ENCODE peak calls at places on chromosomes 11 and 22, in four cellular contexts. S is GM10248, W is non-pigmented ciliary epithelial cell, I is NCI-H1092. C is an unnamed sample.

GRCh38 chr22:45993841-45994240 is 16.9 kb upstream of the WNT7B start:
- DNase-seq in S (no peak), W (no peak), I (no peak), C (no peak)

GRCh38 chr11:102470257-102470656 is 17.7 kb upstream of the TMEM123 start:
- DNase-seq in S (no peak), W (no peak), I (no peak), C (no peak)

GRCh38 chr11:72026029-72026428 is 27.3 kb downstream of the IL18BP start:
- DNase-seq in S (no peak), W (no peak), I (no peak), C (no peak)

GRCh38 chr22:35839811-35840739 is 122.4 kb downstream of the APOL5 start:
- DNase-seq in S (no peak), W (peak), I (peak), C (no peak)

GRCh38 chr22:40116496-40117200 is 61.1 kb upstream of the TNRC6B start:
- DNase-seq in S (no peak), W (no peak), I (no peak), C (no peak)

GRCh38 chr11:125925804-125926203 is 20.0 kb upstream of the VSIG10L2 start:
- DNase-seq in S (no peak), W (no peak), I (no peak), C (no peak)

GRCh38 chr22:24806663-24807001 is 621 bp downstream of the SGSM1 start:
- DNase-seq in S (no peak), W (no peak), I (no peak), C (no peak)

GRCh38 chr11:70194792-70195791 is 8.0 kb upstream of the FADD start:
- DNase-seq in S (no peak), W (no peak), I (no peak), C (no peak)

GRCh38 chr22:37804886-37805857 is 2.6 kb upstream of the GCAT start:
- DNase-seq in S (peak), W (no peak), I (peak), C (peak)

C was measured in GM06990.